ENCODE peak calls at places on chromosomes 12 and 14, in nine cellular contexts. V is stimulated activated CD4-positive, alpha-beta T cell treated with anti-CD3 and anti-CD28 coated beads, Interleukin-4, amount 100 ng/mL, for 4 hours; S is GM13976; H is psoas muscle; T is MCF 10A; D is NCI-H1694; W is CD4-positive, alpha-beta T cell; B is G401; U is SHP77. R is an unnamed sample.
A peak's percentile ranks its signal among the peaks of the same experiment; 100 is the strongest.

GRCh38 chr12:54393350-54393655 is 8.8 kb upstream of the ZNF385A start:
- DNase-seq in S (no peak), B (no peak), U (no peak), T (no peak), D (no peak), V (no peak), W (no peak), H (peak; percentile 54), R (no peak)

GRCh38 chr12:94779520-94779919 is 129.2 kb upstream of the TMCC3 start:
- DNase-seq in S (no peak), H (no peak), D (no peak), B (no peak), V (no peak), W (no peak), U (no peak), T (peak; percentile 57), R (no peak)

GRCh38 chr12:112537710-112538396 is 119.1 kb downstream of the PTPN11 start:
- DNase-seq in S (no peak), U (no peak), H (no peak), D (no peak), T (no peak), W (no peak), B (no peak), V (no peak), R (no peak)

GRCh38 chr12:5003025-5003666 is 40.5 kb upstream of the KCNA5 start:
- DNase-seq in U (peak; percentile 15), S (peak; percentile 72), B (peak; percentile 89), V (peak; percentile 2), T (peak; percentile 57), D (peak; percentile 80), W (no peak), H (peak; percentile 75), R (no peak)

GRCh38 chr14:102442241-102443211 is 67.0 kb downstream of the ANKRD9 start:
- DNase-seq in W (no peak), T (peak; percentile 1), U (no peak), D (peak; percentile 12), H (peak; percentile 70), S (no peak), V (no peak), B (peak; percentile 69), R (peak; percentile 11)

GRCh38 chr12:81401241-81401640 is 323.4 kb downstream of the ACSS3 start:
- DNase-seq in H (no peak), B (no peak), U (no peak), D (no peak), S (no peak), V (no peak), W (no peak), T (no peak), R (no peak)

GRCh38 chr14:52080171-52080800 is 11.4 kb upstream of the NID2 start:
- DNase-seq in W (no peak), T (peak; percentile 63), U (no peak), D (no peak), H (no peak), V (no peak), B (no peak), S (no peak), R (peak; percentile 69)

GRCh38 chr12:116635487-116635886 is 76.3 kb downstream of the MAP1LC3B2 start:
- DNase-seq in D (no peak), S (peak; percentile 47), T (no peak), V (no peak), W (no peak), B (no peak), U (no peak), H (no peak), R (no peak)

GRCh38 chr14:96423012-96423411 is 31.1 kb downstream of the AK7 start:
- DNase-seq in V (no peak), W (no peak), H (no peak), U (no peak), B (no peak), S (no peak), T (no peak), D (no peak), R (no peak)

GRCh38 chr14:71487449-71487848 is 444.8 kb upstream of the RGS6 start:
- DNase-seq in V (no peak), D (no peak), S (no peak), W (no peak), H (no peak), B (no peak), U (no peak), T (no peak), R (no peak)

GRCh38 chr12:54051916-54052744 is 1.5 kb upstream of the HOXC4 start:
- DNase-seq in S (no peak), T (no peak), W (no peak), B (no peak), V (no peak), H (no peak), D (no peak), U (peak; percentile 32), R (no peak)

GRCh38 chr12:92133795-92134637 is 11.6 kb downstream of the BTG1 start:
- DNase-seq in S (no peak), B (no peak), H (no peak), W (no peak), U (no peak), D (no peak), V (no peak), T (no peak), R (no peak)

GRCh38 chr12:90936230-90937005 is 18.6 kb downstream of the CCER1 start:
- DNase-seq in B (no peak), U (no peak), S (no peak), D (no peak), V (no peak), H (no peak), T (no peak), W (no peak), R (no peak)

GRCh38 chr14:75063013-75063412 is 811 bp downstream of the ACYP1 start:
- DNase-seq in T (no peak), H (no peak), S (no peak), W (no peak), V (no peak), D (peak; percentile 34), U (no peak), B (no peak), R (no peak)

GRCh38 chr12:64522316-64522715 is 70.4 kb downstream of the TBK1 start:
- DNase-seq in V (no peak), S (no peak), U (no peak), T (peak; percentile 16), B (no peak), D (peak; percentile 6), H (no peak), W (no peak), R (no peak)